ENCODE peak calls at places on chromosomes 5 and 9, in seven cellular contexts. J is GM12878, H is IMR-90, W is A549, Z is K562, D is H1, F is HepG2. K is an unnamed sample.

GRCh38 chr9:99681113-99681512 is 140.6 kb upstream of the NR4A3 start:
- DNase-seq in D (no peak), F (no peak), Z (no peak), H (no peak), W (no peak), J (no peak), K (no peak)

GRCh38 chr9:129415954-129416651 is 204.8 kb downstream of the C9orf50 start:
- DNase-seq in D (no peak), Z (no peak), F (no peak), H (no peak), J (no peak), W (no peak), K (no peak)

GRCh38 chr5:157719231-157719630 is 12.0 kb upstream of the THG1L start:
- DNase-seq in D (no peak), W (no peak), J (no peak), Z (no peak), F (no peak), H (no peak), K (no peak)

GRCh38 chr9:121876658-121877271 is 216.3 kb downstream of the TTLL11 start:
- DNase-seq in W (no peak), H (peak; percentile 89), Z (no peak), F (no peak), D (no peak), J (no peak), K (no peak)

GRCh38 chr9:96651626-96652025 is 3.5 kb downstream of the PRXL2C start:
- DNase-seq in H (peak; percentile 51), Z (no peak), D (no peak), W (peak; percentile 39), J (no peak), F (no peak), K (peak; percentile 48)

GRCh38 chr5:158013303-158013702 is 154.4 kb upstream of the CLINT1 start:
- DNase-seq in F (no peak), J (no peak), Z (no peak), H (no peak), W (no peak), D (peak; percentile 54), K (no peak)

GRCh38 chr5:55533806-55534435 is 843 bp downstream of the PLPP1 start:
- DNase-seq in D (no peak), F (peak; percentile 54), W (peak; percentile 45), H (peak; percentile 48), J (peak; percentile 9), Z (no peak), K (peak; percentile 81)

GRCh38 chr9:121844090-121844489 is 192.7 kb downstream of the DAB2IP start:
- DNase-seq in F (no peak), D (no peak), W (no peak), Z (no peak), H (no peak), J (no peak), K (no peak)

GRCh38 chr9:123329329-123329955 is 26.6 kb upstream of the CRB2 start:
- DNase-seq in Z (peak; percentile 85), W (no peak), F (peak; percentile 39), J (no peak), H (no peak), D (no peak), K (no peak)

GRCh38 chr5:57896596-57896995 is 414.0 kb upstream of the ACTBL2 start:
- DNase-seq in J (no peak), H (peak; percentile 58), W (no peak), F (no peak), D (no peak), Z (no peak), K (no peak)

GRCh38 chr5:123089572-123089970 is 530 bp downstream of the PRDM6 start:
- DNase-seq in J (no peak), F (peak; percentile 12), D (peak; percentile 83), Z (no peak), W (peak; percentile 45), H (peak; percentile 52), K (peak; percentile 64)

GRCh38 chr5:145687943-145688342 is 147.2 kb downstream of the PRELID2 start:
- DNase-seq in W (no peak), F (no peak), J (no peak), D (no peak), Z (no peak), H (no peak), K (no peak)

GRCh38 chr9:71986860-71987259 is 73.6 kb downstream of the C9orf57 start:
- DNase-seq in D (peak; percentile 0), W (no peak), H (no peak), F (no peak), J (no peak), Z (no peak), K (peak; percentile 38)

GRCh38 chr9:72856985-72857631 is 95.7 kb downstream of the ALDH1A1 start:
- DNase-seq in Z (peak; percentile 71), J (no peak), F (peak; percentile 65), D (no peak), W (peak; percentile 92), H (peak; percentile 56), K (peak; percentile 18)

GRCh38 chr5:126599499-126599898 is 1.2 kb upstream of the PHAX start:
- DNase-seq in Z (no peak), H (no peak), D (no peak), W (no peak), J (no peak), F (no peak), K (no peak)

GRCh38 chr9:105921057-105921721 is 226.8 kb downstream of the TMEM38B start:
- DNase-seq in H (no peak), J (no peak), D (no peak), W (no peak), F (no peak), Z (no peak), K (no peak)

GRCh38 chr5:16467363-16468219 is 2.0 kb upstream of the ZNF622 start:
- DNase-seq in D (no peak), W (no peak), F (no peak), Z (peak; percentile 57), J (peak; percentile 57), H (peak; percentile 78), K (no peak)

GRCh38 chr9:113886471-113886870 is 10.4 kb downstream of the ZNF618 start:
- DNase-seq in W (no peak), H (peak; percentile 23), F (no peak), Z (no peak), J (no peak), D (no peak), K (no peak)

GRCh38 chr9:99357575-99357974 is 135.5 kb downstream of the SEC61B start:
- DNase-seq in D (no peak), F (no peak), J (no peak), Z (no peak), H (no peak), W (no peak), K (no peak)

GRCh38 chr5:87394407-87394806 is 18.3 kb downstream of the CCNH start:
- DNase-seq in Z (no peak), F (no peak), J (no peak), D (no peak), H (peak; percentile 83), W (peak; percentile 17), K (no peak)

GRCh38 chr9:113570749-113571711 is 107.5 kb downstream of the RGS3 start:
- DNase-seq in D (no peak), J (no peak), F (no peak), H (peak; percentile 66), W (no peak), Z (no peak), K (no peak)

GRCh38 chr5:78720997-78721396 is 72.4 kb upstream of the LHFPL2 start:
- DNase-seq in W (peak; percentile 64), D (no peak), J (no peak), F (no peak), H (no peak), Z (no peak), K (no peak)

GRCh38 chr9:98879094-98879957 is 64.4 kb upstream of the COL15A1 start:
- DNase-seq in Z (no peak), F (no peak), D (no peak), W (no peak), H (no peak), J (no peak), K (no peak)

GRCh38 chr9:134136997-134137302 is 1.1 kb downstream of the WDR5 start:
- DNase-seq in W (no peak), Z (peak; percentile 28), D (no peak), F (no peak), J (no peak), H (no peak), K (no peak)

GRCh38 chr9:123679330-123679987 is 250.5 kb downstream of the DENND1A start:
- DNase-seq in F (peak; percentile 88), W (no peak), D (no peak), H (peak; percentile 27), J (peak; percentile 95), Z (no peak), K (peak; percentile 59)

GRCh38 chr5:98570661-98571181 is 202.7 kb upstream of the RGMB start:
- DNase-seq in W (no peak), J (no peak), F (no peak), Z (no peak), H (peak; percentile 84), D (no peak), K (no peak)
- H3K27ac ChIP-seq in W (no peak overlapping the region), J (no peak overlapping the region), F (no peak overlapping the region), Z (no peak overlapping the region), H (peak overlapping the region; percentile 31), D (no peak overlapping the region), K (peak overlapping the region; percentile 28)

DNA sequence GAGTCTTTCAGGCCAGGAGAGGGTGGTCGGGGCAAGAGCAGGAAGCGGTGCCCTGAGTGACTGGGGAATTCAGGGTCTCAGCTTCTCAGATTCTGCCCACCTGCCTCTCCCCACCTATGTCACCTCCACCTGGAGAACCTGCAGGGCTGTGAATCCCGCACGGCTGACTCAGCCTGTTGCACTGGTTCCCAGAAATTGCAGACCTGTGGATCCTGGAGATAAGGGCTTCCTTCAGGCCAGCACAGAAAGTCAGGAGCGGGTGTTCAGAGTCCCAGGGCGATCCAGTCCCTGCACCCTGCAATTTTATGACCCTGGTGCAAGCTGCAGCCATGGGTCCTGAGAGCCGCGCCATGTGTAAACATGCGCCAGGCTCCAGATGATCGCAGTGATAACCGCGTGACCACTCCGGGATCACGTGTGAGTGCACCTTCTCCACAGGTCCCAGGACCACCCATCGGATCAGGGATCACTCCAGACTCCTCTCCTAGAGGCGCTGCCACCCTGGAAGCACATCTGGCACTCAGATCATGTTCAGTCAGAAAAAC is 17.8 kb downstream of the IRX4 start:
- DNase-seq in J (no peak), H (no peak), Z (no peak), F (no peak), W (no peak), D (no peak), K (no peak)
- TF ChIP-seq RFX5 in J (no peak), H (no peak), Z (no peak), F (no peak), W (no peak), D (no peak), K (no peak)

DNA sequence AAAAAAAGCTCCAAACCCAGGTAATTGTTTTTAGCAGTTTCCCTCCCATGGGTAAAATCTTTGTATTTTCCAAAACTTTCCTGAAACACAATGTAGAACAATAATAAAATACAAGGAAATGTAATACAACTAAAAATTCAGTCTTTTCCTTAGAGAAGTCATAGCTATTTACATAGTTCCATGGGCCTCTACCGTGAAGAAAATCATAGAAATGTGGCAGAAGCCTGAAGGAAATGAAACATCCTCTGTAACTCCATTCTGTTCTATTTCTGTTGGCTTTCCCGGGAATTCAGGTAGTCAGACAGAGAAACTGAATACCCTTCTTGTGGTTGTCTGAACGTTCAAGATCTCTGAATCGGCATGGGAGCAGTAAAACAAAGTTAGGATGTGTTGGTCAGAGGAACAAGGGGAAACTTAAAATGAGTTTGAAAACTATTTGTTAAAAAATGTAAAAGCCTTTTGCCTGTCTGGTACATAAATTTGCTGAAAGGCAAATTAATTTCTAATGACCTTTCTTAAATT is 202.4 kb upstream of the ZNF608 start:
- DNase-seq in H (no peak), Z (no peak), D (no peak), W (no peak), F (no peak), J (no peak), K (no peak)
- H3K27ac ChIP-seq in H (no peak overlapping the region), Z (no peak overlapping the region), D (no peak overlapping the region), W (no peak overlapping the region), F (no peak overlapping the region), J (no peak overlapping the region), K (no peak overlapping the region)

GRCh38 chr5:52989781-52990530 is 804 bp downstream of the ITGA2 start:
- DNase-seq in F (no peak), J (no peak), W (no peak), D (peak; percentile 57), H (peak; percentile 60), Z (no peak), K (peak; percentile 73)
- TF ChIP-seq RFX5 in F (no peak), J (no peak), W (no peak), D (no peak), H (no peak), Z (no peak), K (no peak)

K was measured in SK-N-SH.